ENCODE peak calls at places on chromosomes 12 and 14, in seven cellular contexts. I is glutamatergic neuron, T is mesothelial cell of epicardium, W is kidney epithelial cell, U is HCT116, E is adrenal gland, F is HL-60. L is an unnamed sample.

GRCh38 chr12:85367886-85368385 is 87.9 kb downstream of the ALX1 start:
- DNase-seq in I (no peak), T (no peak), W (no peak), U (no peak), E (no peak), F (no peak), L (no peak)

GRCh38 chr14:74571441-74571841 is 40.6 kb downstream of the LTBP2 start:
- DNase-seq in I (no peak), T (no peak), W (no peak), U (no peak), E (no peak), F (no peak), L (no peak)

GRCh38 chr14:92753250-92753649 is 4.8 kb upstream of the LGMN start:
- DNase-seq in I (no peak), T (no peak), W (no peak), U (no peak), E (peak; percentile 35), F (peak; percentile 30), L (no peak)

GRCh38 chr12:59372971-59373370 is 222.9 kb upstream of the SLC16A7 start:
- DNase-seq in I (peak; percentile 19), T (no peak), W (no peak), U (peak; percentile 8), E (no peak), F (no peak), L (no peak)

GRCh38 chr14:73753043-73753886 is 39.1 kb upstream of the PNMA1 start:
- DNase-seq in I (no peak), T (no peak), W (no peak), U (no peak), E (peak; percentile 66), F (no peak), L (no peak)

GRCh38 chr12:110314308-110314707 is 33.3 kb downstream of the ATP2A2 start:
- DNase-seq in I (no peak), T (no peak), W (peak; percentile 47), U (no peak), E (no peak), F (no peak), L (no peak)

GRCh38 chr14:96082420-96083300 is 43.5 kb downstream of the C14orf132 start:
- DNase-seq in I (no peak), T (no peak), W (no peak), U (no peak), E (no peak), F (no peak), L (no peak)

GRCh38 chr14:100590726-100591452 is 3.7 kb upstream of the BEGAIN start:
- DNase-seq in I (peak; percentile 10), T (peak; percentile 14), W (no peak), U (no peak), E (no peak), F (no peak), L (no peak)

GRCh38 chr12:77062846-77063461 is 2.4 kb downstream of the E2F7 start:
- DNase-seq in I (no peak), T (no peak), W (no peak), U (no peak), E (no peak), F (no peak), L (no peak)

GRCh38 chr12:23342407-23342806 is 607.1 kb downstream of the SOX5 start:
- DNase-seq in I (no peak), T (no peak), W (no peak), U (no peak), E (no peak), F (no peak), L (no peak)

GRCh38 chr14:100025111-100025510 is 40.1 kb upstream of the EVL start:
- DNase-seq in I (peak; percentile 57), T (no peak), W (no peak), U (peak; percentile 35), E (peak; percentile 51), F (no peak), L (no peak)

GRCh38 chr12:70196732-70197361 is 46.4 kb upstream of the CNOT2 start:
- DNase-seq in I (no peak), T (no peak), W (no peak), U (no peak), E (no peak), F (no peak), L (no peak)

GRCh38 chr12:121099779-121100178 is 32.9 kb upstream of the P2RX7 start:
- DNase-seq in I (no peak), T (no peak), W (no peak), U (no peak), E (no peak), F (no peak), L (no peak)

GRCh38 chr12:20415013-20415412 is 46.7 kb downstream of the PDE3A start:
- DNase-seq in I (no peak), T (no peak), W (no peak), U (no peak), E (no peak), F (no peak), L (no peak)

GRCh38 chr12:57390174-57390573 is 40.7 kb downstream of the R3HDM2 start:
- DNase-seq in I (no peak), T (no peak), W (no peak), U (no peak), E (no peak), F (no peak), L (no peak)

GRCh38 chr12:77572371-77572770 is 258.3 kb upstream of the NAV3 start:
- DNase-seq in I (no peak), T (no peak), W (no peak), U (no peak), E (no peak), F (no peak), L (no peak)

GRCh38 chr12:43111608-43112007 is 440.4 kb downstream of the ADAMTS20 start:
- DNase-seq in I (no peak), T (no peak), W (no peak), U (no peak), E (no peak), F (no peak), L (no peak)

GRCh38 chr14:32121948-32122347 is 44.8 kb downstream of the ARHGAP5 start:
- DNase-seq in I (no peak), T (no peak), W (no peak), U (no peak), E (no peak), F (no peak), L (no peak)

GRCh38 chr14:87810711-87811110 is 182.3 kb downstream of the GALC start:
- DNase-seq in I (no peak), T (no peak), W (no peak), U (no peak), E (no peak), F (no peak), L (no peak)

GRCh38 chr12:26416550-26416949 is 221.2 kb downstream of the SSPN start:
- DNase-seq in I (no peak), T (no peak), W (no peak), U (no peak), E (no peak), F (no peak), L (no peak)

GRCh38 chr12:3761116-3761770 is 8.3 kb upstream of the CRACR2A start:
- DNase-seq in I (no peak), T (no peak), W (no peak), U (no peak), E (no peak), F (no peak), L (no peak)

DNA sequence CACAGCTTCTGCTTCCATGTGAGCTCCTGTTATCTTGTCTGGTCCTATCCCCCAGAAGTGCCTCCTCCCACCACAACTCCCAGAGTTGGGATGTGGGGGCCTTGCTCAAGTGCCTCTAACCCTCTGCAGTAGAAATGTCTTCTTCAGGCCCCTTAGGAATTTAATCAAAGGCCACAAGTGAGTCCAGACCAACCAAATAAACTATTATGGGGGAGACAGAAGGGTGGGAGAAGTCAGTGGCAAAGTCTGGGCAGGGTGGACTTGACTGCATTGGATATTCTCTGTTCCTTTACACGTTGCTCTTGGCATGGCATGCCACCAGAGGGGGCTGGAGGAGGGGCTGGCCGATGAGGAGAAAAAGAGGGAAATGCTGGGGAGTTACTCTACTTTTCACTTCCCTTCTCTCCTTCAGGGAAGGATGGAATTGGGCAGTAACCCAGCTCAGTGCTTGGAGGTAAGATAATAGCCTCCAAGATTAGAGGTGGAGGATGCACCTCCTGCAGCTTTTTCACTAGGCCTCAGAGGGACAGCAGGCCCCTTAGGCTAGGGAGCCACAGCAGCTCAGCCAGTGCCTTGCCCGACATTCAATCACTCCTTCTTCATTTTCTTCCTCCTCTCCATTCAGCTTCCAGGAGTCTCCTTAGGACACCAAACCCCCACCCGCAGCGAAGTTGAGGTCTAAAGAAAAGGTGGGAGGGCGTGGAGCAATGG is 1.2 kb upstream of the AP1G2 start:
- DNase-seq in I (peak; percentile 74), T (no peak), W (no peak), U (no peak), E (no peak), F (no peak), L (no peak)
- TF ChIP-seq CTCF in I (peak; percentile 31), T (no peak), W (peak; percentile 57), U (peak; percentile 17), E (no peak), F (peak; percentile 14), L (peak; percentile 52)

GRCh38 chr12:47814539-47815170 is 5.0 kb downstream of the HDAC7 start:
- DNase-seq in I (no peak), T (no peak), W (no peak), U (no peak), E (no peak), F (no peak), L (no peak)

GRCh38 chr12:47812797-47813490 is 6.8 kb downstream of the HDAC7 start:
- DNase-seq in I (peak; percentile 75), T (peak; percentile 71), W (no peak), U (no peak), E (peak; percentile 95), F (peak; percentile 83), L (peak; percentile 69)

GRCh38 chr12:47811581-47812484 is 7.9 kb downstream of the HDAC7 start:
- DNase-seq in I (no peak), T (no peak), W (no peak), U (no peak), E (peak; percentile 73), F (no peak), L (no peak)

GRCh38 chr12:47811070-47811391 is 8.7 kb downstream of the HDAC7 start:
- DNase-seq in I (no peak), T (no peak), W (no peak), U (no peak), E (no peak), F (no peak), L (no peak)

GRCh38 chr12:47813491-47814196 is 6.1 kb downstream of the HDAC7 start:
- DNase-seq in I (no peak), T (no peak), W (no peak), U (no peak), E (no peak), F (peak; percentile 82), L (no peak)
- TF ChIP-seq CTCF in I (no peak), T (no peak), W (no peak), U (no peak), E (no peak), F (no peak), L (no peak)

GRCh38 chr14:60248697-60249314 is at the start of gene PPM1A:
- DNase-seq in I (peak; percentile 96), T (peak; percentile 92), W (peak; percentile 70), U (peak; percentile 84), E (peak; percentile 98), F (peak; percentile 83), L (peak; percentile 91)
- TF ChIP-seq CTCF in I (no peak), T (no peak), W (no peak), U (no peak), E (no peak), F (no peak), L (no peak)

DNA sequence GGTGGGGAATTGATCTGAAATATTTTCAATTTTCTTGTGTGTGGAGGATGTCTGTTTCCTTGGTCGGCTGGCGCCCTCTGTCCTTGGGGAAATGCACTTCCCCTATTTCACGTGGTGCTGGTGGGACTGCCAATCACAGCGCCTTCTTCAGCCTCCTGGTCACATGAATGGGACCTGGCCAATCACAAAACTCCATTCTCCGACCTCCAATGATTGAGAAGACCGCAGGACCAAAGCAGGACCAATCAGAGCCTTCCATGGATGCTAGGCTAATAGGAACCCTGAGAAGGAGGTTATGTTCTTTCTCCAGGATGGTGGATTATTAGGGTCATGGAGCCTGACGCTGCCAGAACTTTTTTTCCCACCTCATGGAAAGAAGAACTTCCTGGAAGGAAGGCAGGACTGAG is 188.7 kb downstream of the TTC8 start:
- DNase-seq in I (no peak), T (no peak), W (no peak), U (peak; percentile 50), E (no peak), F (no peak), L (no peak)
- TF ChIP-seq CTCF in I (no peak), T (no peak), W (peak; percentile 50), U (no peak), E (no peak), F (no peak), L (peak; percentile 50)

L was measured in progenitor cell of endocrine pancreas.